ENCODE peak calls at places on chromosomes 7 and 10, in six cellular contexts. X is cardiac muscle cell; T is substantia nigra; M is CD4-positive, alpha-beta T cell; B is fibroblast of lung; E is CD4-positive, CD25-positive, alpha-beta regulatory T cell. D is an unnamed sample.

GRCh38 chr10:24465899-24466615 is 257.1 kb downstream of the KIAA1217 start:
- DNase-seq in X (peak; percentile 88), T (no peak), M (no peak), B (peak; percentile 98), E (no peak), D (peak; percentile 89)

GRCh38 chr10:99507265-99507664 is 25.5 kb upstream of the NKX2-3 start:
- DNase-seq in X (no peak), T (no peak), M (no peak), B (no peak), E (no peak), D (no peak)

GRCh38 chr7:99407849-99408346 is 499 bp downstream of the PDAP1 start:
- DNase-seq in X (peak; percentile 82), T (no peak), M (no peak), B (peak; percentile 86), E (no peak), D (peak; percentile 70)

GRCh38 chr10:12333382-12334185 is 15.8 kb upstream of the CAMK1D start:
- DNase-seq in X (peak; percentile 92), T (no peak), M (peak; percentile 7), B (peak; percentile 99), E (no peak), D (peak; percentile 97)

GRCh38 chr10:77268721-77269120 is 368.9 kb downstream of the KCNMA1 start:
- DNase-seq in X (no peak), T (no peak), M (no peak), B (no peak), E (no peak), D (no peak)

GRCh38 chr10:33064706-33065105 is 106.7 kb upstream of the ITGB1 start:
- DNase-seq in X (peak; percentile 84), T (no peak), M (no peak), B (no peak), E (no peak), D (peak; percentile 3)

GRCh38 chr10:46064269-46064817 is 18.3 kb upstream of the MSMB start:
- DNase-seq in X (no peak), T (no peak), M (no peak), B (no peak), E (no peak), D (no peak)

GRCh38 chr7:111168182-111168581 is 77.3 kb downstream of the LRRN3 start:
- DNase-seq in X (peak; percentile 23), T (no peak), M (no peak), B (peak; percentile 34), E (no peak), D (peak; percentile 4)

GRCh38 chr10:129756912-129757861 is 206.9 kb downstream of the EBF3 start:
- DNase-seq in X (peak; percentile 28), T (no peak), M (no peak), B (peak; percentile 34), E (no peak), D (no peak)

GRCh38 chr10:115710136-115710535 is 562.9 kb downstream of the GFRA1 start:
- DNase-seq in X (no peak), T (no peak), M (no peak), B (no peak), E (no peak), D (no peak)

GRCh38 chr7:108263364-108263951 is 133.3 kb upstream of the LAMB4 start:
- DNase-seq in X (no peak), T (no peak), M (no peak), B (no peak), E (no peak), D (no peak)

GRCh38 chr7:122013070-122013469 is 131.0 kb downstream of the AASS start:
- DNase-seq in X (no peak), T (no peak), M (no peak), B (no peak), E (no peak), D (no peak)

GRCh38 chr10:68075550-68076004 is 494 bp upstream of the HERC4 start:
- DNase-seq in X (no peak), T (no peak), M (no peak), B (no peak), E (no peak), D (no peak)

GRCh38 chr10:96153065-96153464 is 23.0 kb downstream of the ZNF518A start:
- DNase-seq in X (no peak), T (no peak), M (no peak), B (peak; percentile 14), E (no peak), D (no peak)

GRCh38 chr7:38756521-38756920 is 125.3 kb upstream of the AMPH start:
- DNase-seq in X (peak; percentile 63), T (no peak), M (no peak), B (peak; percentile 24), E (no peak), D (no peak)

GRCh38 chr7:104971290-104972071 is 42.5 kb upstream of the KMT2E start:
- DNase-seq in X (peak; percentile 59), T (no peak), M (no peak), B (peak; percentile 56), E (no peak), D (peak; percentile 21)

GRCh38 chr10:71429929-71430328 is 33.2 kb downstream of the CDH23 start:
- DNase-seq in X (no peak), T (no peak), M (no peak), B (no peak), E (no peak), D (peak; percentile 40)

DNA sequence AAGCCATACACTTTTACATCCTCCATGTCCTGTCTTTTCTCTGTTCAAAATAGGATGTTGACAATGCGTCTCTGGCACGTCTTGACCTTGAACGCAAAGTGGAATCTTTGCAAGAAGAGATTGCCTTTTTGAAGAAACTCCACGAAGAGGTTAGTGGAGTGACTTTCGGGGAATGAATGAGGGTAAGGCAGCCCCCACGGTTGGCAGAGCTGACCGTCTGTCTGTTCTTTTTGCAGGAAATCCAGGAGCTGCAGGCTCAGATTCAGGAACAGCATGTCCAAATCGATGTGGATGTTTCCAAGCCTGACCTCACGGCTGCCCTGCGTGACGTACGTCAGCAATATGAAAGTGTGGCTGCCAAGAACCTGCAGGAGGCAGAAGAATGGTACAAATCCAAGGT is 5.5 kb downstream of the VIM start:
- DNase-seq in X (peak; percentile 72), T (no peak), M (no peak), B (peak; percentile 52), E (no peak), D (no peak)
- H3K27ac ChIP-seq in X (no peak overlapping the region), T (no peak overlapping the region), M (no peak overlapping the region), B (peak overlapping the region; percentile 91), E (peak overlapping the region; percentile 95), D (peak overlapping the region; percentile 70)

GRCh38 chr10:124325998-124326636 is 92.6 kb downstream of the OAT start:
- DNase-seq in X (no peak), T (no peak), M (no peak), B (no peak), E (no peak), D (peak; percentile 18)
- H3K27ac ChIP-seq in X (no peak overlapping the region), T (no peak overlapping the region), M (no peak overlapping the region), B (no peak overlapping the region), E (no peak overlapping the region), D (no peak overlapping the region)

GRCh38 chr7:148723846-148724245 is 25.1 kb downstream of the CUL1 start:
- DNase-seq in X (peak; percentile 30), T (no peak), M (no peak), B (no peak), E (no peak), D (no peak)

GRCh38 chr7:148723166-148723559 is 24.5 kb downstream of the CUL1 start:
- DNase-seq in X (no peak), T (no peak), M (no peak), B (no peak), E (no peak), D (no peak)

GRCh38 chr7:148721390-148721789 is 22.7 kb downstream of the CUL1 start:
- DNase-seq in X (no peak), T (no peak), M (no peak), B (no peak), E (no peak), D (no peak)

GRCh38 chr7:148720472-148720871 is 21.8 kb downstream of the CUL1 start:
- DNase-seq in X (peak; percentile 49), T (no peak), M (no peak), B (no peak), E (no peak), D (no peak)

DNA sequence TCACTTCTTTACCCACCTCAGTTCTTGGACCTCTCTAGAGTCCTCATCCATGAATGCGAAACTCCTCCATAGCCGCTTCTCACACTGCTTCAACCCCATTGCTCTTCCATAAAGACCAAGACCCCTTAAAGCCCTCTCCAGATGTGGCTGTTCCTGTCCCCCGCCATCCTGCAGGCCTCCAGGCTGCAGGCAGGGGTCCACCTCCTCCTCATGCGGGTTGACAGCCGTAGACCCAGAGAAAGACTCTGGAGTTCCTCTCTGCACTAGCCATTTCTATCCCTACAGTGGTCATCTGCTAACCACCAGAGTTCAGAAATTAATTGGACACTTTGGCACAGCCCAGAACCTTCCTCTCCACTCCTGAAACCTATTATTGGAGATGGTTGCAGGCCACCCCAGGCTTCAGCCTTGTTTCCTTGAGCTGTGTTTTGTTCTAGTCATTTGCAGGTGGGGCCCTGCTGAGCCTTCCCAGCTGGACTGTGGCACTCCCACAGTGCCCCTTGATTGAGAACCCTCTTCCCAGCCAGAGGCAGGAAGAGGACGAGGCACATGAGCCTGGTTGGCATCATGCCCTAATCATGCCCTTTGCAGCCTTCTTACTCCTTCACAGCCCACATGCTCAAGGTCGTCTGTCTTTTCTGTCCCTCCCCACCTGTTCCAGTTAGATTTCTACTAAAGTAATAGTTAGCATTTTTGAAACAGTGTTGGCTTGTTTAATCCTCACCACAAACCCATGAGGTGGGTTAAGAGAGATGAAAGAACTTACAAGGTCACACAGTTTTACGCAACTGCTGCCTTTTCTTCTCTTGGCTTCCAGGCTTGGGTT is 23.9 kb downstream of the CUL1 start:
- DNase-seq in X (no peak), T (no peak), M (no peak), B (peak; percentile 23), E (no peak), D (no peak)
- H3K27ac ChIP-seq in X (no peak overlapping the region), T (no peak overlapping the region), M (no peak overlapping the region), B (no peak overlapping the region), E (no peak overlapping the region), D (no peak overlapping the region)

GRCh38 chr7:152544971-152545619 is 109.3 kb upstream of the KMT2C start:
- DNase-seq in X (peak; percentile 25), T (no peak), M (no peak), B (no peak), E (no peak), D (no peak)
- H3K27ac ChIP-seq in X (no peak overlapping the region), T (no peak overlapping the region), M (no peak overlapping the region), B (no peak overlapping the region), E (no peak overlapping the region), D (no peak overlapping the region)

GRCh38 chr7:25307624-25308023 is 79.3 kb upstream of the NPVF start:
- DNase-seq in X (no peak), T (no peak), M (no peak), B (no peak), E (no peak), D (no peak)

GRCh38 chr7:25303380-25304321 is 75.4 kb upstream of the NPVF start:
- DNase-seq in X (peak; percentile 74), T (no peak), M (no peak), B (peak; percentile 13), E (no peak), D (no peak)

GRCh38 chr7:25308246-25308645 is 80.0 kb upstream of the NPVF start:
- DNase-seq in X (no peak), T (no peak), M (no peak), B (no peak), E (no peak), D (no peak)

GRCh38 chr7:25308898-25309521 is 80.7 kb upstream of the NPVF start:
- DNase-seq in X (no peak), T (no peak), M (no peak), B (no peak), E (no peak), D (no peak)

GRCh38 chr7:25305831-25306230 is 77.5 kb upstream of the NPVF start:
- DNase-seq in X (peak; percentile 12), T (no peak), M (no peak), B (no peak), E (no peak), D (no peak)
- H3K27ac ChIP-seq in X (no peak overlapping the region), T (no peak overlapping the region), M (no peak overlapping the region), B (no peak overlapping the region), E (no peak overlapping the region), D (no peak overlapping the region)

D was measured in SJSA1.